ENCODE peak calls at places on chromosomes 1 and 21, in ten cellular contexts. H is Calu3; O is thoracic aorta; V is CD4-positive, alpha-beta T cell; B is fibroblast of lung; S is Peyer's patch; X is endothelial cell; R is transverse colon; G is GM12865; P is ovary. D is an unnamed sample.

GRCh38 chr1:7565099-7565750 is 205.9 kb upstream of the VAMP3 start:
- DNase-seq in H (no peak), O (no peak), V (no peak), B (no peak), S (no peak), X (no peak), R (no peak), G (no peak), P (no peak), D (no peak)

GRCh38 chr1:2135425-2135824 is 59.1 kb downstream of the FAAP20 start:
- DNase-seq in H (peak), O (no peak), V (no peak), B (peak), S (no peak), X (no peak), R (peak), G (no peak), P (peak), D (no peak)

GRCh38 chr21:17495680-17496079 is 17.2 kb upstream of the CXADR start:
- DNase-seq in H (no peak), O (no peak), V (no peak), B (peak), S (no peak), X (no peak), R (no peak), G (no peak), P (no peak), D (no peak)

GRCh38 chr1:204398197-204399125 is 13.2 kb downstream of the PPP1R15B start:
- DNase-seq in H (peak), O (no peak), V (peak), B (peak), S (peak), X (peak), R (peak), G (peak), P (peak), D (peak)

GRCh38 chr1:244056602-244057001 is 5.5 kb downstream of the ZBTB18 start:
- DNase-seq in H (no peak), O (no peak), V (no peak), B (peak), S (no peak), X (no peak), R (no peak), G (no peak), P (no peak), D (no peak)

GRCh38 chr1:95041491-95042165 is 31.1 kb downstream of the ALG14 start:
- DNase-seq in H (peak), O (no peak), V (no peak), B (peak), S (no peak), X (peak), R (peak), G (peak), P (peak), D (peak)

GRCh38 chr1:12087797-12088314 is 24.8 kb downstream of the TNFRSF8 start:
- DNase-seq in H (no peak), O (no peak), V (no peak), B (peak), S (peak), X (no peak), R (no peak), G (peak), P (no peak), D (peak)

GRCh38 chr1:175303308-175303707 is 110.7 kb upstream of the KIAA0040 start:
- DNase-seq in H (no peak), O (no peak), V (no peak), B (no peak), S (no peak), X (no peak), R (no peak), G (no peak), P (no peak), D (no peak)

GRCh38 chr1:48470506-48470905 is 1.5 kb downstream of the SPATA6 start:
- DNase-seq in H (peak), O (no peak), V (no peak), B (peak), S (no peak), X (peak), R (peak), G (no peak), P (peak), D (no peak)

GRCh38 chr21:34967509-34968289 is 81.4 kb downstream of the RUNX1 start:
- DNase-seq in H (peak), O (no peak), V (no peak), B (no peak), S (no peak), X (no peak), R (no peak), G (peak), P (no peak), D (no peak)

GRCh38 chr1:84412316-84412942 is 14.1 kb downstream of the DNASE2B start:
- DNase-seq in H (no peak), O (no peak), V (no peak), B (peak), S (no peak), X (no peak), R (no peak), G (no peak), P (no peak), D (no peak)

GRCh38 chr1:110337704-110338199 is 1.4 kb upstream of the RBM15 start:
- DNase-seq in H (peak), O (no peak), V (peak), B (no peak), S (peak), X (peak), R (peak), G (peak), P (peak), D (peak)

GRCh38 chr1:57319165-57319564 is 104.7 kb downstream of the DAB1 start:
- DNase-seq in H (no peak), O (no peak), V (no peak), B (peak), S (no peak), X (no peak), R (no peak), G (no peak), P (no peak), D (no peak)

GRCh38 chr1:53590581-53591515 is 131.6 kb downstream of the DMRTB1 start:
- DNase-seq in H (no peak), O (no peak), V (no peak), B (peak), S (no peak), X (no peak), R (peak), G (no peak), P (no peak), D (no peak)

GRCh38 chr1:12368646-12369045 is 138.8 kb downstream of the VPS13D start:
- DNase-seq in H (no peak), O (no peak), V (no peak), B (no peak), S (no peak), X (no peak), R (no peak), G (no peak), P (no peak), D (no peak)

GRCh38 chr1:233654667-233655432 is 40.9 kb downstream of the KCNK1 start:
- DNase-seq in H (peak), O (no peak), V (no peak), B (peak), S (no peak), X (no peak), R (peak), G (no peak), P (no peak), D (no peak)

GRCh38 chr21:46326110-46326703 is 2.3 kb downstream of the PCNT start:
- DNase-seq in H (no peak), O (no peak), V (no peak), B (no peak), S (no peak), X (no peak), R (no peak), G (no peak), P (no peak), D (peak)
- TF ChIP-seq CTCF in H (no peak), O (no peak), V (no peak), B (no peak), S (no peak), X (no peak), R (no peak), G (no peak), P (no peak), D (no peak)

DNA sequence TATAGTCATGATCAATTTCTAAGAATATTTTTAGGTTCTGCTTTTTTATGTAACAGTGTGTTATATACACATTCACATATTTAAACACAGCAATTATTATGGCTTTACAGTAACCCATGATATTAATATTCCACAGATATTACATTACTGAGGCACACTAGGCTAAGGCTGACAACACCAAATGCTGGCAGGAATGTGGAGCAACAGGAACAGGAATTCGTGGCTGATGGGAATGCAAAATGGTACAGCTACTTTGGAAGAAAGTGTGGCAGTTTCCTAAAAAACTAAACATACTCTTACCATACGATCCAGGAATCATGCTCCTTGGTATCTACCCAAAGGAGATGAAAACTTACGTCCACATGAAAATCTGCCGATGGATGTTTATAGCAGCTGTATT is 1.9 kb upstream of the KCNJ9 start:
- DNase-seq in H (no peak), O (no peak), V (no peak), B (no peak), S (no peak), X (no peak), R (no peak), G (no peak), P (no peak), D (no peak)
- TF ChIP-seq CTCF in H (no peak), O (no peak), V (no peak), B (no peak), S (no peak), X (no peak), R (no peak), G (no peak), P (no peak), D (no peak)

GRCh38 chr21:45029968-45030636 is 44.3 kb upstream of the ADARB1 start:
- DNase-seq in H (no peak), O (no peak), V (no peak), B (no peak), S (no peak), X (no peak), R (no peak), G (no peak), P (no peak), D (no peak)
- TF ChIP-seq CTCF in H (no peak), O (no peak), V (no peak), B (no peak), S (no peak), X (no peak), R (no peak), G (no peak), P (no peak), D (no peak)

GRCh38 chr1:205585169-205585834 is 46.5 kb downstream of the ELK4 start:
- DNase-seq in H (no peak), O (no peak), V (no peak), B (no peak), S (no peak), X (no peak), R (peak), G (no peak), P (no peak), D (no peak)

GRCh38 chr1:205585835-205586785 is 45.7 kb downstream of the ELK4 start:
- DNase-seq in H (no peak), O (no peak), V (no peak), B (no peak), S (no peak), X (no peak), R (no peak), G (no peak), P (no peak), D (no peak)

GRCh38 chr1:205582471-205583291 is 49.1 kb downstream of the ELK4 start:
- DNase-seq in H (no peak), O (no peak), V (no peak), B (no peak), S (no peak), X (no peak), R (peak), G (peak), P (peak), D (no peak)

GRCh38 chr1:205583461-205584130 is 48.2 kb downstream of the ELK4 start:
- DNase-seq in H (no peak), O (no peak), V (no peak), B (no peak), S (no peak), X (no peak), R (peak), G (no peak), P (no peak), D (no peak)

GRCh38 chr1:205584732-205585131 is 47.1 kb downstream of the ELK4 start:
- DNase-seq in H (no peak), O (no peak), V (no peak), B (no peak), S (no peak), X (no peak), R (peak), G (no peak), P (no peak), D (no peak)
- TF ChIP-seq CTCF in H (peak), O (no peak), V (no peak), B (peak), S (no peak), X (peak), R (no peak), G (peak), P (no peak), D (no peak)

DNA sequence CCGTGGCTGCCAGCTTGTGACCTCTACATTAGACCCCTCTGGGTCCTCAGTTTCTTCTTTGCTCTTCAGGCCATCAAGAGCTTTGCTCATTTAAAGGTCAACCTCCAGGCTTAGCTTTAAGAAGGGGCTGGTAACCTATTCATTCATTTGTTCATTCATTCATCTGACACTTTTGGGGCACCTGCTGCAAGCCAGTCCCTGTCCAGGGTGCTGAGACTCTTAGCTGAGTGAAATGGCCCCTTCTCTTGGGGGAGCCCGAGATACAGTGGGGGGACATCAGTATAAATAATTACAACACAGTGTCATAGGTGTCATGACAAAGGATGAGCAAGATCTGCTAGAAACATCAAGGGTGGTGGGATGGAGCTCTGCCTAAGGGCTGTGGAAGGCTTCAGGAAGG is 10.5 kb upstream of the TTC4 start:
- DNase-seq in H (no peak), O (no peak), V (no peak), B (no peak), S (no peak), X (no peak), R (no peak), G (no peak), P (no peak), D (peak)
- TF ChIP-seq CTCF in H (no peak), O (no peak), V (no peak), B (no peak), S (no peak), X (no peak), R (no peak), G (no peak), P (no peak), D (no peak)

DNA sequence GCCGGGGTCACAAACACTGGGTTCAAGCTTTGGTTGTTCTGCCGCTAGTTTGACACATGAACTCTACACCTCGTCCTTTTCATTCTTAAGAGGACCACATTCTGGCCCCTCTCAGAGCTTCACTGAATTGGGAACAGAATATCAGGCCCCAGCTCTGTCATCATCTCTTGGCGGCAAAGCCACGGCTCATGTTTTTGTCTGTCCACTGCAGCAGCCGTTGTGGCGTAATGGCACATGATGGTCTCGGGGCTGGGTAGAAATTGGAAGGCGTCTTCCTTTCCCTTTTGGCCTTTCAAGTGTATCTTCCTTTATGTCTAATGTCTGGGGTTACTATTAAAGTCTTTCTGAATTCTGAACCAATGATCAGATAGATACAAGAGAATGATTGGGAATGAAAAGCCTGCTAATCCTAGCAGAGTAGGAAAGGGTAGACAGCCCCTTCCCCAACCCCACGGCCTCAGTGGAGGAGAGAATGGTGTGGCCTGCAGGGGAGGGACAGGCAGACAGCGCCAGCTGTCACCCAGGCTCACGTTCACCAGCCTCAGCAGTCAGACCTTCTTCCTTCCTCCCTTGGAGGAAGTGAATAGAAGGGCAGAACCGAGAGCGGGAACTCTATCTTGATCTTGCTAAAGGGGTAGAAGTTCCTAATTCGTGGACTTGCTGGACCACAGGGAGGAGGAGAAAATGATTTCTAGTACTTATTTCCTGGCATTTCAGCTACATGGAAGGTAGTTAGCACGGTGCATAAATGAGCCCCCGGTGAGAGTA is 498.1 kb downstream of the KIF26B start:
- DNase-seq in H (no peak), O (no peak), V (no peak), B (no peak), S (no peak), X (no peak), R (no peak), G (no peak), P (no peak), D (no peak)
- TF ChIP-seq CTCF in H (no peak), O (no peak), V (no peak), B (no peak), S (no peak), X (no peak), R (no peak), G (no peak), P (no peak), D (no peak)

GRCh38 chr1:28370220-28371010 is 875 bp downstream of the PHACTR4 start:
- DNase-seq in H (no peak), O (no peak), V (no peak), B (peak), S (peak), X (peak), R (peak), G (peak), P (peak), D (peak)
- TF ChIP-seq CTCF in H (no peak), O (peak), V (no peak), B (peak), S (peak), X (no peak), R (peak), G (peak), P (no peak), D (no peak)

D was measured in GM13976.